ENCODE peak calls at places on chromosomes 12 and 14, in ten cellular contexts. P is A549, I is K562, E is ovary, H is stomach, G is H1, B is HepG2, M is upper lobe of left lung, T is GM12878, U is SK-N-SH. K is an unnamed sample.

GRCh38 chr14:66974397-66975025 is 214.7 kb upstream of the GARIN2 start:
- DNase-seq in P (no peak), I (no peak), E (no peak), H (no peak), G (no peak), B (no peak), M (no peak), T (no peak), U (no peak), K (no peak)

GRCh38 chr12:1443421-1444141 is 150.8 kb downstream of the FBXL14 start:
- DNase-seq in P (no peak), I (no peak), E (no peak), H (no peak), G (no peak), B (no peak), M (no peak), T (no peak), U (no peak), K (no peak)

GRCh38 chr12:104218935-104219334 is 3.4 kb downstream of the TXNRD1 start:
- DNase-seq in P (no peak), I (no peak), E (no peak), H (no peak), G (no peak), B (no peak), M (no peak), T (no peak), U (no peak), K (no peak)

GRCh38 chr12:14774944-14775651 is 28.2 kb downstream of the WBP11 start:
- DNase-seq in P (peak; percentile 33), I (no peak), E (peak; percentile 67), H (peak; percentile 56), G (peak; percentile 63), B (no peak), M (peak; percentile 87), T (no peak), U (peak; percentile 49), K (no peak)

GRCh38 chr12:84763112-84763511 is 149.5 kb downstream of the SLC6A15 start:
- DNase-seq in P (no peak), I (no peak), E (no peak), H (no peak), G (no peak), B (no peak), M (no peak), T (no peak), U (no peak), K (no peak)

GRCh38 chr14:55303646-55304277 is 32.5 kb downstream of the FBXO34 start:
- DNase-seq in P (no peak), I (no peak), E (no peak), H (no peak), G (no peak), B (no peak), M (no peak), T (no peak), U (no peak), K (no peak)

GRCh38 chr12:104011265-104011664 is 38.7 kb downstream of the GLT8D2 start:
- DNase-seq in P (peak; percentile 13), I (peak; percentile 51), E (no peak), H (no peak), G (no peak), B (no peak), M (no peak), T (no peak), U (no peak), K (no peak)

GRCh38 chr12:88985011-88985410 is 367.3 kb downstream of the DUSP6 start:
- DNase-seq in P (no peak), I (no peak), E (no peak), H (no peak), G (no peak), B (no peak), M (no peak), T (no peak), U (no peak), K (no peak)

GRCh38 chr14:82510007-82510406 is 976.4 kb upstream of the SEL1L start:
- DNase-seq in P (no peak), I (no peak), E (no peak), H (no peak), G (no peak), B (no peak), M (no peak), T (no peak), U (no peak), K (no peak)

DNA sequence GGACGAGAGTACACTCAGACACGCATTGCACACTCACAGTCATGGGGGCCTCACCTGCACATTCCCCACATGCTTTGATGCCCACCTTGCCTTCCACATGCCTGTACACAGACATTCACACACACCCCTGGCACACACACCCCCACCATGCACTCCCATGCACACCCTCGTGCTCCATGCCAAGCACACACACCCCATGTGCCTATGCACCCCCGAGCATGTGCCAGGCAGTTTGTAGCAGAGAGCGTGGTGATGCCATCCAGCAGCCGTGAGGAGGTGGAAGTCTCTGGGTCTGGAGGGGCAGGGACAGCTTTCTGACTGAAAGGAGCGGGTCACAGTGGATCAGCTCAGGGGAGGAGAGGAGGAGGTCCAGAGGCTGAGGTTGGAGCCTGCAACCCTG is 10.7 kb upstream of the NXPH4 start:
- DNase-seq in P (no peak), I (no peak), E (no peak), H (no peak), G (no peak), B (no peak), M (peak; percentile 19), T (no peak), U (no peak), K (no peak)
- H3K4me3 ChIP-seq in P (no peak overlapping the region), I (no peak overlapping the region), E (no peak overlapping the region), H (no peak overlapping the region), G (no peak overlapping the region), B (no peak overlapping the region), M (no peak overlapping the region), T (no peak overlapping the region), U (no peak overlapping the region), K (no peak overlapping the region)

GRCh38 chr12:125125271-125125670 is 60.0 kb downstream of the AACS start:
- DNase-seq in P (no peak), I (no peak), E (no peak), H (peak; percentile 34), G (no peak), B (no peak), M (no peak), T (no peak), U (no peak), K (no peak)

GRCh38 chr12:125121095-125121494 is 55.9 kb downstream of the AACS start:
- DNase-seq in P (no peak), I (no peak), E (no peak), H (no peak), G (no peak), B (no peak), M (no peak), T (no peak), U (no peak), K (no peak)

GRCh38 chr12:125120566-125120965 is 55.3 kb downstream of the AACS start:
- DNase-seq in P (no peak), I (no peak), E (no peak), H (no peak), G (no peak), B (no peak), M (no peak), T (no peak), U (no peak), K (no peak)

GRCh38 chr12:125124320-125124966 is 59.2 kb downstream of the AACS start:
- DNase-seq in P (no peak), I (no peak), E (no peak), H (peak; percentile 66), G (no peak), B (no peak), M (no peak), T (no peak), U (no peak), K (no peak)

GRCh38 chr12:125122668-125123067 is 57.4 kb downstream of the AACS start:
- DNase-seq in P (no peak), I (no peak), E (no peak), H (no peak), G (peak; percentile 63), B (no peak), M (no peak), T (no peak), U (no peak), K (no peak)
- TF ChIP-seq CTCF in P (no peak), I (peak; percentile 30), E (no peak), H (no peak), G (peak; percentile 48), B (no peak), M (no peak), T (no peak), U (no peak), K (no peak)

GRCh38 chr12:121766290-121767039 is 27.0 kb downstream of the RHOF start:
- DNase-seq in P (no peak), I (no peak), E (no peak), H (no peak), G (no peak), B (no peak), M (no peak), T (no peak), U (peak; percentile 55), K (no peak)

GRCh38 chr12:121765573-121765972 is 27.9 kb downstream of the RHOF start:
- DNase-seq in P (no peak), I (peak; percentile 70), E (no peak), H (no peak), G (no peak), B (no peak), M (no peak), T (no peak), U (no peak), K (no peak)

GRCh38 chr12:121769297-121769830 is 24.1 kb downstream of the RHOF start:
- DNase-seq in P (no peak), I (no peak), E (no peak), H (no peak), G (no peak), B (no peak), M (no peak), T (no peak), U (no peak), K (no peak)

GRCh38 chr12:121769831-121770301 is 23.6 kb downstream of the RHOF start:
- DNase-seq in P (no peak), I (peak; percentile 67), E (no peak), H (no peak), G (no peak), B (peak; percentile 77), M (no peak), T (no peak), U (no peak), K (no peak)

DNA sequence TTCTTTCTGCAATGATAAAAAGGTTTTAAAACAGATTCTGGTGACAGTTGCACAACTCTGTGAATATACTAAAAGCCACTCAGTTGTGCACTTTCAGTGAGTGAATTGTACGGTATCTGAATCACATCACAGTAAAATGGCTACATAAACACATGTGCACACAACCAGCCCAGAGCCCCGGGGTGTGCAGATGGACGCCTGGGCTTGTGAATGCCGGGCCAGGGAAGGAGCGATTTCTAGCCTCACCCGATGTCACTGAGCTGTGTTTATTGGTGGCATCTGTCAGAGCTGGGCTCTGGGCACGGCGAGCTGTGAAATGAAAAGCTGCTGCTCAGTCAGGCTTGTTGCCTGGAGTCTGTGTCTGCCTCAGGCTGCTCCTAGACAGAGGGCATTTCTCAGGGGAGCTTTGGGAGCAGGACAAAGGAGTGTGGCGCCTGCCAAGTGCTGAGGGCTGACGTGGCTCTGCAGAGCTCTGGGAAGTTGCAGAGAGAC is 25.9 kb downstream of the RHOF start:
- DNase-seq in P (no peak), I (no peak), E (no peak), H (no peak), G (no peak), B (no peak), M (no peak), T (no peak), U (peak; percentile 94), K (peak; percentile 26)
- TF ChIP-seq EP300 in P (no peak), I (no peak), E (no peak), H (no peak), G (no peak), B (no peak), M (no peak), T (no peak), U (no peak), K (no peak)

GRCh38 chr14:103104654-103105511 is 10.4 kb downstream of the EXOC3L4 start:
- DNase-seq in P (no peak), I (peak; percentile 71), E (peak; percentile 84), H (peak; percentile 85), G (peak; percentile 93), B (no peak), M (peak; percentile 96), T (no peak), U (peak; percentile 91), K (peak; percentile 53)
- H3K4me3 ChIP-seq in P (peak overlapping the region; percentile 42), I (no peak overlapping the region), E (no peak overlapping the region), H (peak overlapping the region; percentile 49), G (peak overlapping the region; percentile 15), B (peak overlapping the region; percentile 43), M (no peak overlapping the region), T (no peak overlapping the region), U (peak overlapping the region; percentile 57), K (no peak overlapping the region)